ENCODE peak calls at places on chromosomes 11 and 22, in six cellular contexts. Y is naive thymus-derived CD4-positive, alpha-beta T cell; Q is fibroblast of lung; C is GM23248; A is left ventricle myocardium inferior; E is HCT116. T is an unnamed sample.

GRCh38 chr11:73931039-73931645 is 19.7 kb upstream of the DNAJB13 start:
- DNase-seq in Y (no peak), Q (peak; percentile 77), C (peak; percentile 89), E (peak; percentile 79), A (no peak), T (no peak)

GRCh38 chr11:73409431-73409830 is 33.2 kb downstream of the RELT start:
- DNase-seq in A (no peak), C (no peak), E (no peak), Y (no peak), Q (no peak), T (no peak)

GRCh38 chr11:122727101-122727929 is 71.8 kb downstream of the UBASH3B start:
- DNase-seq in Y (peak; percentile 33), E (no peak), Q (no peak), C (peak; percentile 37), A (no peak), T (no peak)

GRCh38 chr11:111549869-111550203 is 9.3 kb downstream of the LAYN start:
- DNase-seq in A (no peak), C (no peak), Y (no peak), E (no peak), Q (no peak), T (no peak)

GRCh38 chr11:130449996-130450419 is 1.6 kb downstream of the ADAMTS15 start:
- DNase-seq in A (peak; percentile 91), C (no peak), Q (peak; percentile 86), Y (no peak), E (no peak), T (peak; percentile 94)

GRCh38 chr22:26707090-26707489 is 49.7 kb downstream of the MIAT start:
- DNase-seq in C (no peak), Q (peak; percentile 33), A (no peak), E (no peak), Y (no peak), T (no peak)

GRCh38 chr11:74019860-74020259 is 11.0 kb upstream of the UCP3 start:
- DNase-seq in E (no peak), A (no peak), C (peak; percentile 72), Q (peak; percentile 71), Y (no peak), T (no peak)

GRCh38 chr22:24819487-24819886 is 13.5 kb downstream of the SGSM1 start:
- DNase-seq in E (no peak), C (no peak), Q (no peak), A (no peak), Y (no peak), T (no peak)

GRCh38 chr11:108498046-108498815 is at the start of gene POGLUT3:
- DNase-seq in A (peak; percentile 63), Q (peak; percentile 70), C (peak; percentile 75), Y (peak; percentile 33), E (no peak), T (peak; percentile 88)

GRCh38 chr22:33129621-33130020 is 71.4 kb upstream of the SYN3 start:
- DNase-seq in Y (no peak), E (no peak), A (no peak), Q (no peak), C (no peak), T (no peak)

GRCh38 chr11:16911658-16912057 is 102.6 kb downstream of the PLEKHA7 start:
- DNase-seq in Q (no peak), Y (no peak), C (no peak), E (no peak), A (no peak), T (no peak)

GRCh38 chr11:14249121-14249963 is 109.6 kb downstream of the RRAS2 start:
- DNase-seq in Q (peak; percentile 21), Y (peak; percentile 42), C (peak; percentile 72), A (peak; percentile 37), E (peak; percentile 27), T (no peak)

GRCh38 chr11:128689586-128689945 is 4.3 kb upstream of the FLI1 start:
- DNase-seq in Q (no peak), E (no peak), C (no peak), Y (no peak), A (no peak), T (no peak)

GRCh38 chr11:117978982-117979381 is 7.2 kb upstream of the IL10RA start:
- DNase-seq in E (no peak), A (no peak), Y (no peak), C (no peak), Q (no peak), T (no peak)

GRCh38 chr22:23774114-23774921 is 1.7 kb downstream of the MMP11 start:
- DNase-seq in A (no peak), Y (no peak), C (no peak), Q (no peak), E (no peak), T (no peak)

GRCh38 chr22:23772315-23773246 is at the start of gene MMP11:
- DNase-seq in Q (peak; percentile 37), E (no peak), Y (peak; percentile 48), A (peak; percentile 73), C (peak; percentile 70), T (peak; percentile 91)

GRCh38 chr22:23774922-23775436 is 2.3 kb downstream of the MMP11 start:
- DNase-seq in C (peak; percentile 63), Y (no peak), E (no peak), A (no peak), Q (peak; percentile 76), T (no peak)

GRCh38 chr22:23775779-23776375 is 3.2 kb downstream of the MMP11 start:
- DNase-seq in E (no peak), Y (no peak), Q (no peak), C (no peak), A (no peak), T (no peak)

GRCh38 chr22:23773247-23774113 is 831 bp downstream of the MMP11 start:
- DNase-seq in C (no peak), E (no peak), A (peak; percentile 61), Q (no peak), Y (no peak), T (no peak)
- H3K27ac ChIP-seq in C (no peak overlapping the region), E (peak overlapping the region; percentile 77), A (peak overlapping the region; percentile 83), Q (no peak overlapping the region), Y (no peak overlapping the region), T (no peak overlapping the region)

GRCh38 chr11:119028346-119029068 is 2.2 kb downstream of the SLC37A4 start:
- DNase-seq in C (no peak), Q (no peak), Y (no peak), A (no peak), E (no peak), T (no peak)
- H3K27ac ChIP-seq in C (no peak overlapping the region), Q (no peak overlapping the region), Y (no peak overlapping the region), A (peak overlapping the region; percentile 81), E (no peak overlapping the region), T (peak overlapping the region; percentile 69)

DNA sequence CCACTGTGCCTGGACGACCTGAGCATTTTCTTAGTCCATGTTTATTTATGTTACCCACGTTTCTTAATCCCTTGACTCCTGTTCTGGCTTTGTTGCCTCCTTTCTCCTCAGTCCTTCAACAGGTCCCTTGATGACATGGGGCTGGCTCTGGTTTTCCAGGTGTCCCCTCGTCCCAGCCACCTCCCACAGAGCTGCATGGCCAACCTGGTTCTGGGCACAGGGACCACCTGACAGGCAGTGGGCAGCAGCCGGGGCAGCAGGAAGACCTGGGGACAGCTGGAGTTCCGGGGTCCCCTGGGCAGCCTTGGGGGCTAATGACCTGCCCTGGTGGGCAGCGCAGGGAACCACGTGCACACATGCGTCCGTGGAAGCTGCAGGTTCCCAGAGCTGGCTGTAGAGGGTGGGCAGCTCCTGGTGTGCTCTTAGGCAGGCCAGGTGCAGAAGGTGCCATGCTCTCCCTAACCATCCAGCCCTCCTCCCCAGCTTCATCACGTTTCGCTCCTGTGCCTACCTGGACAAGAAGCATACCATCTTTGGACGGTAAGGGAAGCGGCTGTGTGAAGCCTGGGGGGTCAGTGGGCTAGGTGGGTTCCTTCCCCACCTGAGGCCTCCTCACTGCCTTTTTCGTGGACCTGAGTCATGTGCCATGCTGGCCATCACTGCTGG is 27.7 kb downstream of the PPIL2 start:
- DNase-seq in E (no peak), Y (no peak), C (no peak), Q (no peak), A (no peak), T (no peak)
- H3K27ac ChIP-seq in E (no peak overlapping the region), Y (no peak overlapping the region), C (no peak overlapping the region), Q (no peak overlapping the region), A (no peak overlapping the region), T (no peak overlapping the region)

DNA sequence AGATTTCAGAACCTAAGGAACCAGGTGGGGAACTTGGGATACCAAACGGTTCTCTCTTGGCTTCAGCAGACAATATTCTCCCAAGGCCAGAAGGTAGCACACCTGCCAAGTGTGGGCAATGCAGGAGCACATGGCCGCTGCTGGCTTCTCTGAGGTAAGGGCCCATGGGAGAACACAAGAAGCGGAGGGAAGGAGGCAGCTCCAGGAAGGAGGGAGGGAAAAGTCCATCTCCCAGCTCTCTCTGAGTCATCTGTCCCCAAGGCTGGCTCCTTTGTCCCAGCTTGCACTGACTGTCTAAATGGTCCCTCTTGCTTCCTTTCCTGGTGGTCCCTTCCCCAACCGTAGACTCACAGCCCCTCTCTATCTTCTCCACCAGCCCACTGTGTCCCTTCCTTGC is 557.9 kb upstream of the CADM1 start:
- DNase-seq in A (no peak), E (no peak), C (no peak), Y (no peak), Q (no peak), T (no peak)
- H3K27ac ChIP-seq in A (no peak overlapping the region), E (no peak overlapping the region), C (no peak overlapping the region), Y (no peak overlapping the region), Q (no peak overlapping the region), T (no peak overlapping the region)

GRCh38 chr11:64146036-64146943 is 19.6 kb downstream of the MACROD1 start:
- DNase-seq in E (peak; percentile 24), A (peak; percentile 34), C (peak; percentile 59), Q (no peak), Y (peak; percentile 47), T (no peak)

GRCh38 chr11:64150481-64151239 is 15.3 kb downstream of the MACROD1 start:
- DNase-seq in Y (no peak), C (no peak), A (peak; percentile 75), Q (no peak), E (no peak), T (no peak)

GRCh38 chr11:64150051-64150450 is 15.9 kb downstream of the MACROD1 start:
- DNase-seq in Y (no peak), Q (no peak), C (no peak), E (no peak), A (no peak), T (no peak)

GRCh38 chr11:64148917-64149617 is 16.8 kb downstream of the MACROD1 start:
- DNase-seq in C (no peak), A (no peak), Q (no peak), E (no peak), Y (no peak), T (no peak)

GRCh38 chr11:64148200-64148916 is 17.6 kb downstream of the MACROD1 start:
- DNase-seq in C (peak; percentile 73), Q (peak; percentile 45), E (peak; percentile 27), Y (peak; percentile 47), A (peak; percentile 88), T (peak; percentile 92)
- H3K27ac ChIP-seq in C (no peak overlapping the region), Q (no peak overlapping the region), E (no peak overlapping the region), Y (no peak overlapping the region), A (peak overlapping the region; percentile 88), T (peak overlapping the region; percentile 17)

DNA sequence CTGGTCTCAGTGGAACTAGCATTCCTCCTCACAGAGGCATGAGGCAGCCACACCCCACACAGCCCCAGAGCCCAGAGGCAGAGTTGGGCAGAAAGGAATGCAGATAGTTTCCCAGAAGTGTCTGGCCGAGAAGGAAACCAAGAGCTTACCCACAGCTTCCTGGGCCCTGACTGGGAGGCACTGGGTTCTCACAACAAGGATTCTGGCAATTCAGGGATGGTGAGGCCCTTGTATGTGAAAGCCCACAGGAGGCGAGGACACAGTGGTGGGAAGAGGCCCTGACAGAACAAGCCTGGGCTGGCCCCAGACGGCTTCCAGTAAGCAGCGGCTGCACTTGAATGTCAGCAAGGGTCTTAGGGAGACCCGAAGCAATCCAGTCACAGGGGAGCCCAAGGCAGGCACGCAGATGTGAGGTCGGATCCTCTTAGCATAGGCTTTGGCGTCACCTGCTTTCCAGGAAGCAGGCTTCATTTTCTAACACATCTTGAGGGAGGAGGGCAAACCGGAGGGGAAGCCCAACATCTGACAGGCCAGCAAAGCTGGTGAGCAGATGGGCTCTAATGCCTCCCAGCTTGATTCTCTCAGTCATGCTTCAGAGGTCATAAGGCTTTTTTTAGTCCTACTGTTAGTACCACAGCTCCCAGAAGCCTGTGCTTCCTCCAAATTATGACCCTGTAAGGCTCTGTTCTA is 78.3 kb upstream of the AKIP1 start:
- DNase-seq in A (no peak), Q (peak; percentile 91), C (peak; percentile 85), E (no peak), Y (no peak), T (peak; percentile 73)
- H3K27ac ChIP-seq in A (peak overlapping the region; percentile 64), Q (peak overlapping the region; percentile 93), C (peak overlapping the region; percentile 89), E (peak overlapping the region; percentile 28), Y (no peak overlapping the region), T (no peak overlapping the region)